ENCODE peak calls at places on chromosome 5, in six cellular contexts. One of them, this sample, is unnamed.

GRCh38 chr5:73770601-73771025 is 144.6 kb downstream of the ARHGEF28 start:
- DNase-seq in brain microvascular endothelial cell: no peak
- DNase-seq in cardiac fibroblast: peak
- DNase-seq in NB4: no peak
- DNase-seq in testis: no peak
- DNase-seq in GM06990: no peak
- DNase-seq in this sample: no peak

GRCh38 chr5:93186031-93186682 is 394.9 kb downstream of the NR2F1-AS1 start:
- DNase-seq in brain microvascular endothelial cell: peak
- DNase-seq in cardiac fibroblast: peak
- DNase-seq in NB4: no peak
- DNase-seq in testis: no peak
- DNase-seq in GM06990: no peak
- DNase-seq in this sample: peak

GRCh38 chr5:10933141-10933540 is 172.1 kb upstream of the DAP start:
- DNase-seq in brain microvascular endothelial cell: no peak
- DNase-seq in cardiac fibroblast: no peak
- DNase-seq in NB4: peak
- DNase-seq in testis: no peak
- DNase-seq in GM06990: no peak
- DNase-seq in this sample: no peak

GRCh38 chr5:31113101-31113500 is 80.4 kb upstream of the CDH6 start:
- DNase-seq in brain microvascular endothelial cell: peak
- DNase-seq in cardiac fibroblast: peak
- DNase-seq in NB4: no peak
- DNase-seq in testis: no peak
- DNase-seq in GM06990: no peak
- DNase-seq in this sample: no peak

GRCh38 chr5:157143127-157143959 is 678 bp upstream of the MED7 start:
- DNase-seq in brain microvascular endothelial cell: peak
- DNase-seq in cardiac fibroblast: peak
- DNase-seq in NB4: peak
- DNase-seq in testis: peak
- DNase-seq in GM06990: peak
- DNase-seq in this sample: no peak

GRCh38 chr5:103035701-103036100 is 84.2 kb downstream of the GIN1 start:
- DNase-seq in brain microvascular endothelial cell: no peak
- DNase-seq in cardiac fibroblast: peak
- DNase-seq in NB4: no peak
- DNase-seq in testis: no peak
- DNase-seq in GM06990: no peak
- DNase-seq in this sample: no peak

GRCh38 chr5:131289738-131290137 is 25.9 kb downstream of the CDC42SE2 start:
- DNase-seq in brain microvascular endothelial cell: no peak
- DNase-seq in cardiac fibroblast: no peak
- DNase-seq in NB4: no peak
- DNase-seq in testis: no peak
- DNase-seq in GM06990: no peak
- DNase-seq in this sample: no peak

GRCh38 chr5:31771045-31771444 is 132.1 kb downstream of the PDZD2 start:
- DNase-seq in brain microvascular endothelial cell: no peak
- DNase-seq in cardiac fibroblast: no peak
- DNase-seq in NB4: no peak
- DNase-seq in testis: no peak
- DNase-seq in GM06990: peak
- DNase-seq in this sample: no peak

GRCh38 chr5:1537166-1538154 is 13.7 kb upstream of the LPCAT1 start:
- DNase-seq in brain microvascular endothelial cell: no peak
- DNase-seq in cardiac fibroblast: no peak
- DNase-seq in NB4: no peak
- DNase-seq in testis: peak
- DNase-seq in GM06990: no peak
- DNase-seq in this sample: no peak

GRCh38 chr5:179241764-179242370 is 103.4 kb downstream of the ADAMTS2 start:
- DNase-seq in brain microvascular endothelial cell: no peak
- DNase-seq in cardiac fibroblast: no peak
- DNase-seq in NB4: no peak
- DNase-seq in testis: no peak
- DNase-seq in GM06990: no peak
- DNase-seq in this sample: no peak

GRCh38 chr5:72559866-72560766 is 52.9 kb upstream of the ZNF366 start:
- DNase-seq in brain microvascular endothelial cell: no peak
- DNase-seq in cardiac fibroblast: peak
- DNase-seq in NB4: peak
- DNase-seq in testis: no peak
- DNase-seq in GM06990: no peak
- DNase-seq in this sample: no peak

GRCh38 chr5:74686962-74687751 is 2.1 kb downstream of the HEXB start:
- DNase-seq in brain microvascular endothelial cell: no peak
- DNase-seq in cardiac fibroblast: peak
- DNase-seq in NB4: no peak
- DNase-seq in testis: no peak
- DNase-seq in GM06990: no peak
- DNase-seq in this sample: no peak

GRCh38 chr5:151612689-151613427 is 21.7 kb upstream of the FAT2 start:
- DNase-seq in brain microvascular endothelial cell: no peak
- DNase-seq in cardiac fibroblast: no peak
- DNase-seq in NB4: no peak
- DNase-seq in testis: no peak
- DNase-seq in GM06990: peak
- DNase-seq in this sample: no peak

GRCh38 chr5:174053891-174054290 is 8.4 kb downstream of the NSG2 start:
- DNase-seq in brain microvascular endothelial cell: no peak
- DNase-seq in cardiac fibroblast: no peak
- DNase-seq in NB4: no peak
- DNase-seq in testis: no peak
- DNase-seq in GM06990: no peak
- DNase-seq in this sample: no peak

DNA sequence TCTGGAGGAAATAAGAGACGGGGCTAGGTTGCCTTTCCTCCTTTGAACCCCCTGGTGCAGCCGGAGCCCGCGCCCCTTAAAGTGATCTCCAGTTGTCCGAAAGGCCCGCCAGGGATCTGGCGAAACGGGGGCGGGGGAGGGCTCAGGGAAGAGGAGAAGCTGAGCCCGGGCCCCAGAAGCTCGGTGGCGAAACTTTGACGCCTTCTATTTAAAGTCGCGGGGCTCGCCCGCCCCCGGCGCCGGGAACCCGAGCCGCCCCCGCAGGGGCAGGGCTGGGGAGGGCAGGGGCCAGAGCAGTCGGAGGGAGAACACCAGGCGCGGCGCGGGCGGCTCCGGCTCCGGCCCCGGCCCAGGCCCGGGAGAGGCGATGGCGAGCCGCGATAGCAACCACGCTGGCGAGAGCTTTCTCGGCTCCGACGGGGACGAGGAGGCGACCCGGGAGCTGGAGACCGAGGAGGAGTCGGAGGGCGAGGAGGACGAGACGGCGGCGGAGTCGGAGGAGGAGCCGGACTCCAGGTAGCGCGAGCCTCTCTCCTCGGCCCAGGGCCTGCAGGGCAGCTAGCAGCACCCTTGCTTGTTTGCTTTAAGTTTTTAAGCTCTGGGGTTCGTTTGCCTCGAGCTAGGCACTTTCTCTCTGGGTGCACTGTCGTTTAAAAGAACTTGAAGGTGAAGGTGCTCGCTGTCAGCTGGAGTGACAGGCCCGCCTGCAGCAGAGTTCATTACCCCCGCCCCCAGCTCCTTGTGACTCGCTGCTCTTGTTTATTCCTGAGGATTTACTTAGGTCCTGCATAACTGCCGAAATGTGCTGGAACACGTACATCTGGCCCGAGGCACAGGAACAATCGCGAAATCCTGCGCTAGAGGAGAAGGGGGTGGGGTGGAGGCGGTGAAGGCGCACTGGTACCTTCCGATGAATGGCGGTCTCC is at the start of gene CMYA5:
- DNase-seq in brain microvascular endothelial cell: no peak
- DNase-seq in cardiac fibroblast: peak
- DNase-seq in NB4: no peak
- DNase-seq in testis: peak
- DNase-seq in GM06990: no peak
- DNase-seq in this sample: no peak
- H3K4me3 ChIP-seq in brain microvascular endothelial cell: peak
- H3K4me3 ChIP-seq in cardiac fibroblast: peak
- H3K4me3 ChIP-seq in NB4: no peak
- H3K4me3 ChIP-seq in testis: peak
- H3K4me3 ChIP-seq in GM06990: no peak
- H3K4me3 ChIP-seq in this sample: peak

DNA sequence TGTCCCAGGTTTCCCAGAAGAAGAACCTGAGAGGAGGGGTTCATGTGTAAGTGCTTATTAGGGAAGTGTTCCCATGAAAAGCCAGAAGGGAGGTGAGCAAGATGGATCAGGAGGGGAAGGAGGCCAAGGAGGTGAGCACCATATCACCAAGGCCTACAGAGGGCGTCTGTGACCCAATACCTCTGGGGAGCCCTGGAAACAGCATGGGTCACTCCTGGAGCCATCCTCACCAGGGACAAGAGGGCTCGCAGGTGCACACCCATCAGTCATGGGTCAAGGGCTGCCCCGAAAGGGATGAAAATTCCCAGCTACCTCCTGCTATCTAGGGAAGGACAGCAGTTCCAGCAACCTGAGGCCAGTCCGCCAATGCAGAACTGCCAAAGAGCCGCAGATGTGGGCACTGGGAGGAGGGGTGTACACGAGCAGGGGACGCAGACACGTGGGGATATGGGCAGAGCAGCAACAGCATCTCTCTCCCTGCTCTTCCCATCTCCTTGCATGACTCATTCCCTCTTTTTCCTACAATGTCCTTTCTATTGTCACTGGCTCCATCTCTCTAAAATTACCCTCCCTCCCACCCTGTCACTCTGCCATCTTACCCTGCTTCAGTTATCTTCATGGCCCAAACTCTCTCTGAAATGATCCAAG is 167.6 kb upstream of the FSTL4 start:
- DNase-seq in brain microvascular endothelial cell: no peak
- DNase-seq in cardiac fibroblast: no peak
- DNase-seq in NB4: no peak
- DNase-seq in testis: no peak
- DNase-seq in GM06990: no peak
- DNase-seq in this sample: no peak
- TF ChIP-seq CTCF in brain microvascular endothelial cell: no peak
- TF ChIP-seq CTCF in cardiac fibroblast: no peak
- TF ChIP-seq CTCF in NB4: peak
- TF ChIP-seq CTCF in testis: no peak
- TF ChIP-seq CTCF in GM06990: peak
- TF ChIP-seq CTCF in this sample: no peak

DNA sequence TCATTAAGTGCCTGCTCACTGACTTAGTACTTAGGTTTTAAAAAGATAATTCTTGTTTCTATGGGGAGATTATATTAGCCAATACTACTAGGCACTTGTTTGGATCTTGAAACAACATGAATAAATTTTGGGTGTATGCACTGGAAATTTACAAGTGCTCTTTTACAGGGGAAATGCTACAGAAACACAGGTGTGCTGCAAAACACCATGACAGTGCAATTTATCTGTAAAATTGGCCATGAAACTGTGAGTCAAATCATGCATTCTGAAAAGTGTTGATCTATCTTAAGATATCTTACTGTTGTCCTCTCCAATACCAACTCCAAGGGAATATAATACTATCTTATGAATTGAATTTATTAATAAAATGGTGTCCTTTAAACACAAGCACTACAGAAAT is 12.1 kb upstream of the PCDHB1 start:
- DNase-seq in brain microvascular endothelial cell: no peak
- DNase-seq in cardiac fibroblast: no peak
- DNase-seq in NB4: no peak
- DNase-seq in testis: no peak
- DNase-seq in GM06990: no peak
- DNase-seq in this sample: no peak
- H3K4me3 ChIP-seq in brain microvascular endothelial cell: no peak
- H3K4me3 ChIP-seq in cardiac fibroblast: no peak
- H3K4me3 ChIP-seq in NB4: no peak
- H3K4me3 ChIP-seq in testis: no peak
- H3K4me3 ChIP-seq in GM06990: no peak
- H3K4me3 ChIP-seq in this sample: no peak

GRCh38 chr5:164958688-164959087 is 1453.3 kb downstream of the MAT2B start:
- DNase-seq in brain microvascular endothelial cell: no peak
- DNase-seq in cardiac fibroblast: no peak
- DNase-seq in NB4: peak
- DNase-seq in testis: no peak
- DNase-seq in GM06990: no peak
- DNase-seq in this sample: no peak
- TF ChIP-seq CTCF in brain microvascular endothelial cell: no peak
- TF ChIP-seq CTCF in cardiac fibroblast: no peak
- TF ChIP-seq CTCF in NB4: no peak
- TF ChIP-seq CTCF in testis: no peak
- TF ChIP-seq CTCF in GM06990: no peak
- TF ChIP-seq CTCF in this sample: no peak

GRCh38 chr5:35832757-35833156 is 23.9 kb upstream of the IL7R start:
- DNase-seq in brain microvascular endothelial cell: no peak
- DNase-seq in cardiac fibroblast: no peak
- DNase-seq in NB4: no peak
- DNase-seq in testis: no peak
- DNase-seq in GM06990: no peak
- DNase-seq in this sample: no peak
- H3K4me3 ChIP-seq in brain microvascular endothelial cell: no peak
- H3K4me3 ChIP-seq in cardiac fibroblast: no peak
- H3K4me3 ChIP-seq in NB4: no peak
- H3K4me3 ChIP-seq in testis: no peak
- H3K4me3 ChIP-seq in GM06990: no peak
- H3K4me3 ChIP-seq in this sample: no peak

GRCh38 chr5:113683211-113683610 is 169.7 kb downstream of the YTHDC2 start:
- DNase-seq in brain microvascular endothelial cell: no peak
- DNase-seq in cardiac fibroblast: no peak
- DNase-seq in NB4: no peak
- DNase-seq in testis: no peak
- DNase-seq in GM06990: no peak
- DNase-seq in this sample: no peak

GRCh38 chr5:113678924-113679575 is 165.6 kb downstream of the YTHDC2 start:
- DNase-seq in brain microvascular endothelial cell: peak
- DNase-seq in cardiac fibroblast: peak
- DNase-seq in NB4: peak
- DNase-seq in testis: peak
- DNase-seq in GM06990: no peak
- DNase-seq in this sample: no peak

GRCh38 chr5:113686599-113686998 is 173.1 kb downstream of the YTHDC2 start:
- DNase-seq in brain microvascular endothelial cell: no peak
- DNase-seq in cardiac fibroblast: no peak
- DNase-seq in NB4: no peak
- DNase-seq in testis: no peak
- DNase-seq in GM06990: no peak
- DNase-seq in this sample: no peak

GRCh38 chr5:113680534-113680933 is 167.0 kb downstream of the YTHDC2 start:
- DNase-seq in brain microvascular endothelial cell: no peak
- DNase-seq in cardiac fibroblast: no peak
- DNase-seq in NB4: no peak
- DNase-seq in testis: no peak
- DNase-seq in GM06990: no peak
- DNase-seq in this sample: no peak

GRCh38 chr5:113682497-113683136 is 169.1 kb downstream of the YTHDC2 start:
- DNase-seq in brain microvascular endothelial cell: no peak
- DNase-seq in cardiac fibroblast: peak
- DNase-seq in NB4: peak
- DNase-seq in testis: no peak
- DNase-seq in GM06990: no peak
- DNase-seq in this sample: no peak
- TF ChIP-seq CTCF in brain microvascular endothelial cell: no peak
- TF ChIP-seq CTCF in cardiac fibroblast: no peak
- TF ChIP-seq CTCF in NB4: no peak
- TF ChIP-seq CTCF in testis: no peak
- TF ChIP-seq CTCF in GM06990: no peak
- TF ChIP-seq CTCF in this sample: no peak